ENCODE peak calls at places on chromosomes 2 and 18, in nine cellular contexts. I is stomach, R is prostate gland, X is GM12892, U is transverse colon, Z is K562, O is SK-N-SH, E is HCT116, H is GM23338. Y is an unnamed sample.
A peak's percentile ranks its signal among the peaks of the same experiment; 100 is the strongest.

GRCh38 chr2:201378496-201379397 is 21.6 kb upstream of the FLACC1 start:
- DNase-seq in I (no peak), R (no peak), X (no peak), U (no peak), Z (no peak), O (no peak), E (no peak), H (peak; percentile 21), Y (no peak)

GRCh38 chr2:159960413-159960812 is 102.0 kb downstream of the PLA2R1 start:
- DNase-seq in I (no peak), R (peak; percentile 6), X (no peak), U (no peak), Z (no peak), O (no peak), E (peak; percentile 12), H (no peak), Y (no peak)

GRCh38 chr18:8912348-8913057 is 190.0 kb upstream of the NDUFV2 start:
- DNase-seq in I (no peak), R (no peak), X (peak; percentile 22), U (peak; percentile 16), Z (peak; percentile 68), O (no peak), E (no peak), H (peak; percentile 51), Y (no peak)

GRCh38 chr2:64784168-64785061 is 130.7 kb upstream of the SERTAD2 start:
- DNase-seq in I (peak; percentile 65), R (no peak), X (no peak), U (peak; percentile 46), Z (no peak), O (no peak), E (no peak), H (no peak), Y (no peak)

GRCh38 chr2:219142329-219142728 is 18.3 kb downstream of the NHEJ1 start:
- DNase-seq in I (no peak), R (no peak), X (no peak), U (no peak), Z (no peak), O (peak; percentile 48), E (peak; percentile 31), H (no peak), Y (no peak)

GRCh38 chr2:64112016-64112415 is 32.2 kb downstream of the PELI1 start:
- DNase-seq in I (no peak), R (no peak), X (no peak), U (no peak), Z (no peak), O (no peak), E (no peak), H (no peak), Y (no peak)

GRCh38 chr2:229445013-229445412 is 173.9 kb upstream of the PID1 start:
- DNase-seq in I (peak; percentile 35), R (peak; percentile 70), X (no peak), U (peak; percentile 24), Z (no peak), O (no peak), E (peak; percentile 72), H (peak; percentile 4), Y (no peak)

GRCh38 chr2:238231251-238231793 is 8.5 kb downstream of the HES6 start:
- DNase-seq in I (peak; percentile 75), R (no peak), X (no peak), U (peak; percentile 75), Z (peak; percentile 73), O (no peak), E (no peak), H (peak; percentile 90), Y (no peak)

GRCh38 chr2:208359632-208359986 is 47.0 kb upstream of the PTH2R start:
- DNase-seq in I (no peak), R (no peak), X (no peak), U (no peak), Z (peak; percentile 9), O (peak; percentile 85), E (no peak), H (peak; percentile 66), Y (peak; percentile 96)

GRCh38 chr2:110120171-110121051 is 4.8 kb upstream of the MALL start:
- DNase-seq in I (no peak), R (peak; percentile 79), X (no peak), U (no peak), Z (no peak), O (no peak), E (no peak), H (no peak), Y (no peak)

GRCh38 chr2:238294393-238295143 is 6.2 kb upstream of the PER2 start:
- DNase-seq in I (peak; percentile 77), R (no peak), X (no peak), U (peak; percentile 73), Z (no peak), O (no peak), E (no peak), H (no peak), Y (no peak)

GRCh38 chr18:36544036-36544725 is 246.7 kb downstream of the FHOD3 start:
- DNase-seq in I (no peak), R (peak; percentile 40), X (no peak), U (no peak), Z (no peak), O (no peak), E (no peak), H (no peak), Y (no peak)

GRCh38 chr18:22639026-22639463 is 221.3 kb upstream of the CTAGE1 start:
- DNase-seq in I (no peak), R (no peak), X (no peak), U (no peak), Z (no peak), O (no peak), E (no peak), H (no peak), Y (no peak)

GRCh38 chr18:32771871-32772499 is 838 bp downstream of the KLHL14 start:
- DNase-seq in I (no peak), R (no peak), X (no peak), U (no peak), Z (no peak), O (peak; percentile 75), E (no peak), H (peak; percentile 70), Y (no peak)

GRCh38 chr18:64936671-64937070 is 787.8 kb upstream of the LINC00305 start:
- DNase-seq in I (no peak), R (no peak), X (no peak), U (no peak), Z (no peak), O (no peak), E (no peak), H (no peak), Y (no peak)

GRCh38 chr2:38074047-38074774 is 1.7 kb downstream of the CYP1B1 start:
- DNase-seq in I (no peak), R (no peak), X (no peak), U (no peak), Z (no peak), O (peak; percentile 24), E (no peak), H (peak; percentile 60), Y (no peak)

GRCh38 chr18:13267517-13267916 is 49.0 kb downstream of the LDLRAD4 start:
- DNase-seq in I (no peak), R (no peak), X (no peak), U (no peak), Z (no peak), O (no peak), E (no peak), H (no peak), Y (no peak)

GRCh38 chr2:25587361-25587760 is 86.0 kb downstream of the DTNB start:
- DNase-seq in I (no peak), R (no peak), X (no peak), U (no peak), Z (no peak), O (peak; percentile 28), E (no peak), H (no peak), Y (no peak)

GRCh38 chr2:159574246-159574645 is 42.1 kb downstream of the BAZ2B start:
- DNase-seq in I (no peak), R (no peak), X (no peak), U (no peak), Z (no peak), O (no peak), E (no peak), H (no peak), Y (peak; percentile 43)

GRCh38 chr2:170525566-170525900 is 189.6 kb upstream of the SP5 start:
- DNase-seq in I (peak; percentile 45), R (peak; percentile 59), X (no peak), U (peak; percentile 63), Z (no peak), O (no peak), E (peak; percentile 71), H (no peak), Y (no peak)
- TF ChIP-seq POLR2AphosphoS5 in I (peak; percentile 82), R (peak; percentile 69), X (no peak), U (peak; percentile 64), Z (no peak), O (no peak), E (no peak), H (no peak), Y (no peak)

DNA sequence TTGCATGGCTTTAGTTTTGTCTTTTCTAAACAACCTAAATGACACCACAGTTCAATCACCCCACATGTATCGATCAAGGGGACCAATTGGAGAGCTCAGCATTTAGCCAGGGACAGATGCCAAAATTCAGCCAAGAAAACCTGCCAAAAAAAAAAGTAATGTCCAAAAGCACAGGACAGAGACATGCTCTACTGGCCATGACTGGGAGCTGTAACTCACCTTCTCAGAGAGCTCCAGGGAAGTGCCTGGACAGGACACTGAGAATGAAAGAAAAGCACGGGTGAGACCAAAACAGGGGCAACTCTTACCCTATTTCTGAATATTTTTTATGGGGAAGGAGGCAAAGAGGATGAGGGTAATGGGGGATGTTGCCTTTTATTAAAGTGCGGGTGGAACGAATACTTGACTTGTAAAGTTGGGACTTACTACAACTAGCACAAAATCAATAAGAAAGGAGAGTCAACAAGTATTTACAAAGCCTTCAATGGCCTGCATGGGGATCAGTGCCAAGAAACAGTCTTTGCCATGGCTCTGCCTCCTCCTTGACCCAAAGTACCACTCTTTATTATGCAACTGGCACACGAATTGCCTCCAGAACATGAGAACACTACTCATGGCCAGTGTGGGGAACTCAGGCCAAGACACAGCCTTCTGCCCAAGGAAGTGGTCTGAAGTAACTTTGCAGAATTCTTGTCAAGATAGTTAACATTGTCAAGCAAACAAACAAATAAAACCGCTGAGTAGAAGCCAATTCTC is 72.9 kb upstream of the HK2 start:
- DNase-seq in I (no peak), R (no peak), X (no peak), U (no peak), Z (no peak), O (no peak), E (no peak), H (no peak), Y (no peak)
- TF ChIP-seq POLR2AphosphoS5 in I (no peak), R (no peak), X (no peak), U (no peak), Z (no peak), O (no peak), E (no peak), H (no peak), Y (no peak)

GRCh38 chr2:165648826-165649225 is 145.2 kb downstream of the GALNT3 start:
- DNase-seq in I (no peak), R (no peak), X (no peak), U (no peak), Z (no peak), O (no peak), E (no peak), H (no peak), Y (no peak)
- TF ChIP-seq POLR2AphosphoS5 in I (no peak), R (no peak), X (no peak), U (no peak), Z (no peak), O (no peak), E (no peak), H (no peak), Y (no peak)

GRCh38 chr2:240986787-240987411 is 11.5 kb upstream of the SNED1 start:
- DNase-seq in I (no peak), R (peak; percentile 67), X (no peak), U (peak; percentile 28), Z (no peak), O (peak; percentile 70), E (no peak), H (no peak), Y (no peak)
- TF ChIP-seq POLR2AphosphoS5 in I (no peak), R (peak; percentile 85), X (no peak), U (no peak), Z (no peak), O (no peak), E (no peak), H (no peak), Y (no peak)